ENCODE peak calls at places on chromosomes 12 and 14, in four cellular contexts. X is fibroblast of pulmonary artery, N is AG04450, G is suprapubic skin. S is an unnamed sample.

GRCh38 chr12:65827827-65828231 is 3.5 kb downstream of the HMGA2 start:
- DNase-seq in X (peak), N (no peak), G (no peak), S (no peak)

GRCh38 chr14:67166450-67166853 is 22.8 kb upstream of the GARIN2 start:
- DNase-seq in N (peak), X (peak), G (no peak), S (no peak)

GRCh38 chr14:50039734-50040400 is 76.5 kb downstream of the VCPKMT start:
- DNase-seq in G (peak), N (no peak), X (peak), S (no peak)

GRCh38 chr14:22070119-22070982 is 396.7 kb upstream of the OR4E1 start:
- DNase-seq in G (no peak), X (peak), N (no peak), S (no peak)

GRCh38 chr12:69070319-69071090 is 137.5 kb upstream of the CPM start:
- DNase-seq in G (peak), X (peak), N (peak), S (no peak)

GRCh38 chr12:117114784-117115183 is 15.6 kb upstream of the TESC start:
- DNase-seq in G (no peak), X (no peak), N (no peak), S (no peak)

GRCh38 chr12:12916135-12916956 is 25.0 kb downstream of the GPRC5A start:
- DNase-seq in X (peak), N (no peak), G (peak), S (peak)

GRCh38 chr14:69703047-69704046 is 63.6 kb upstream of the SRSF5 start:
- DNase-seq in G (no peak), X (no peak), N (no peak), S (no peak)

GRCh38 chr12:114411081-114411836 is 5.3 kb upstream of the TBX5 start:
- DNase-seq in G (no peak), X (no peak), N (no peak), S (no peak)

GRCh38 chr14:68757618-68758081 is 35.2 kb downstream of the ZFP36L1 start:
- DNase-seq in G (no peak), X (no peak), N (no peak), S (no peak)

GRCh38 chr14:61575126-61575525 is 120.2 kb upstream of the HIF1A start:
- DNase-seq in N (no peak), G (no peak), X (no peak), S (no peak)

GRCh38 chr12:112900298-112901145 is 6.2 kb upstream of the OAS1 start:
- DNase-seq in G (no peak), N (no peak), X (peak), S (no peak)

GRCh38 chr14:100621806-100622205 is 34.6 kb upstream of the BEGAIN start:
- DNase-seq in G (peak), N (no peak), X (no peak), S (no peak)

GRCh38 chr12:55972906-55973597 is 826 bp upstream of the RAB5B start:
- DNase-seq in X (peak), N (no peak), G (no peak), S (no peak)

GRCh38 chr12:55972045-55972843 is 1.6 kb upstream of the RAB5B start:
- DNase-seq in N (no peak), X (peak), G (no peak), S (no peak)

GRCh38 chr12:55970775-55971174 is 3.1 kb upstream of the RAB5B start:
- DNase-seq in X (peak), N (no peak), G (no peak), S (no peak)

GRCh38 chr12:55974308-55974724 is 438 bp downstream of the RAB5B start:
- DNase-seq in X (peak), G (no peak), N (no peak), S (peak)

GRCh38 chr12:55973598-55974307 is at the start of gene RAB5B:
- DNase-seq in G (peak), X (peak), N (peak), S (peak)
- TF ChIP-seq CTCF in G (peak), X (peak), N (peak), S (no peak)

GRCh38 chr12:40502322-40502721 is 189.9 kb upstream of the CNTN1 start:
- DNase-seq in G (no peak), N (no peak), X (no peak), S (no peak)
- TF ChIP-seq CTCF in G (no peak), N (no peak), X (no peak), S (no peak)

GRCh38 chr12:57210461-57210860 is 6.1 kb upstream of the NXPH4 start:
- DNase-seq in G (no peak), N (no peak), X (no peak), S (no peak)

GRCh38 chr12:57213068-57213715 is 3.4 kb upstream of the NXPH4 start:
- DNase-seq in X (peak), G (peak), N (peak), S (peak)

GRCh38 chr12:57212701-57213067 is 3.9 kb upstream of the NXPH4 start:
- DNase-seq in N (no peak), X (no peak), G (no peak), S (no peak)

GRCh38 chr12:57210926-57211700 is 5.5 kb upstream of the NXPH4 start:
- DNase-seq in X (no peak), N (no peak), G (no peak), S (no peak)

GRCh38 chr12:57211791-57212700 is 4.5 kb upstream of the NXPH4 start:
- DNase-seq in N (no peak), X (no peak), G (peak), S (no peak)
- TF ChIP-seq CTCF in N (no peak), X (peak), G (no peak), S (no peak)

DNA sequence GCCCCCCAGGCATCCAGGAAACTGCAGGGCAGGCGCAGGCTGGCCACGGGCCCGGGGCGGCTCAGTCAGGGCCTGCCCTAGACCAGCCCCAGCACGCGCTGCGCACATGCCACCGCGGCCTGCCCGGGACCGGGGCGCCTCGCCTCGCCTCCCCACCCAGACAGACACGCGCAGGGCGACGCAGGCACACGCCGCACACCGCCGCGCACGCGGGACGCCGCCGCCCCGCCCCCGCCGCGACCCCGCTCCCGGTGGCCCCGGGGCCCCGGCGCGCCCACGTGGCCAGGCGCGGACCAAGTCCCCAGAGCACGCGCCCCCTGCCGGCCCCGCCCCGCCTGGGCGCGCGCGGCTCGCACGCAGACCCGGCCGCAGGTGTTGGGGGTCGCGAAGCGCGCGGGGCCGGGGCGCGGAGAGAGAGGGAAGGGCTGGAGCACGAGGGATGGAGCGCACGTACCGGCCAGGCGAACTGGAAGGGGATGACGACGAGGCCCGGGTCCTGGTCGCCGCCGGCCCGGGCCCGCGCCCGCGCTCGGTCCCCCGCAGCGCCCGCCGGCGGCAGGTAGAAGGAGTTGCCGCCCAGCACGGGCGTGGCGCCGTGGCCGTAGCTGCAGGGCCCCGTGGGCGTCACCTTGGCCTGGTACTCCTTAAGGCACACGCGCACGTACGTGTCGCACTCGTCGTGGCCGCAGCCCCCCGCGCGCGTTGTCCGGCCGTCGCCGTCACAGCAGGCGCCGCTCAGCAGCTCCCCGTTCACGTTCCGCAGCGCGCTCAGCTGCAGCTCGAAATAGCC is 1.1 kb downstream of the JAG2 start:
- DNase-seq in X (no peak), N (no peak), G (no peak), S (no peak)
- TF ChIP-seq CTCF in X (no peak), N (no peak), G (peak), S (peak)

GRCh38 chr12:8784464-8784863 is 38.0 kb upstream of the A2ML1 start:
- DNase-seq in N (no peak), X (peak), G (no peak), S (no peak)
- TF ChIP-seq CTCF in N (no peak), X (no peak), G (no peak), S (no peak)

DNA sequence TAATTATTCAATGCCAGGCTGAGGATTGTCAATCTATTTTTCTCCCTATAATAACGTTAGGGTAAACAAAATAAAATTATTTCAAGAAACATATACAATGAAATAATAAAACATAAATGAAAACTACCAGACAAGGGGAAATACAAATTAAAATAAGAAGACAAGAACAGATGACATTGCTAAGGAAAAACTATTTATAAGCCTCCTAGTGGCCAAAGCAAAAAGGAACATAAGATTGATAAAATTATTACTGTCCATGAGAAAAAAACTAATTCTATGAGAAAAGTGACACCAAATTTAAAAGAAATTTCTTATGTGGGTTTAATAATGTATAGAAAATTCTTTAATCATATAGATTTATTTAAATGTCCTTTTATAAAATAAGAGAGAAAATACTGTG is 294.7 kb downstream of the TTC6 start:
- DNase-seq in G (no peak), N (no peak), X (no peak), S (no peak)
- TF ChIP-seq CTCF in G (no peak), N (peak), X (peak), S (peak)

GRCh38 chr12:71125515-71125914 is 32.3 kb downstream of the TSPAN8 start:
- DNase-seq in G (no peak), N (no peak), X (no peak), S (no peak)
- TF ChIP-seq CTCF in G (no peak), N (no peak), X (peak), S (no peak)

GRCh38 chr12:97943359-97943758 is 480.8 kb downstream of the RMST start:
- DNase-seq in X (no peak), G (no peak), N (no peak), S (no peak)
- TF ChIP-seq CTCF in X (no peak), G (no peak), N (no peak), S (peak)

GRCh38 chr14:75566321-75566720 is 12.1 kb upstream of the FLVCR2 start:
- DNase-seq in X (no peak), G (no peak), N (no peak), S (no peak)
- TF ChIP-seq CTCF in X (no peak), G (no peak), N (no peak), S (no peak)

DNA sequence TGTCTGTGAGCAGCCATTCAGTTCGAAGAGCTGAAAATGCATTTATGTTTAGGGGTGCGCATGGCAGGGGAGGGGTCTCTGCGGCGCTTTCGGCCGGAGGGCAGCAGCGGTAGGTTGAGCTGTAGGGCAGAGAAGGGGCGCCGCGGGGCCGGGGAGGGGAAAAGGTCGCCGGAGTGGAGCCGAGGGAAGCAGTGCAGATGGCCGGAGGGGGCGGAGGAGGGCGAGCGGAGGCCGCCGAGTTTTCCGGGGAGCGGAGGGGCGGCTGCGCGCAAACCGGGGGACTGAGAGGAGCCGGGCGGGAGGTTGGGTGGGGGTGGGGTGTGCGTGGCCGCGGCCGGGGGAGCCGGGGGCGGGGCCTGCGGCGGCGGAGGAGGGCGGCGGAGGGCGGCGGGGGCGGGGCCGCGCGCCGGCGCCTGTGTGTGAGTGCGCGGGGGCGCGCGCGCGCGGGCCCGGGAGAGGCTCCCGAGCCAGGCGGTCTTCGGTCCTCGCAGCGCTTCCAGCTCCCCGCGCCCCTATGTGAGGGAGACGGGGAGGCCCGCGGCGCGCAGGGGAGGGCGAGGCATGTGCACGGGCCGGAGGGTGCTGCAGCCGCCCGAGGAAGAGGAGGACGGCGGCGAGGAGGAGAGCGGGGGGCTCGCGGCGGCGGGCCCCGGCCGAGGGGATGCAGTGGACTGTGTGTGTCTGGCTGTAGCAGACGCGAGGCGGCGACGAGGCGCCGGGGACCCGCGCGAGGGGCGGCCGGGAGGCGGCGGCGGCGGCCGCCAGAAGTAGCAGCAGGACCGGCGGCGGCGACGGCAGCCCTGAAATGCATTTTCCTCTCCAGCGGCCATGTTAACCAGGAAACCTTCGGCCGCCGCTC is at the start of gene DYRK2:
- DNase-seq in G (peak), N (no peak), X (peak), S (peak)
- TF ChIP-seq CTCF in G (peak), N (no peak), X (no peak), S (peak)

S was measured in type B pancreatic cell.